ENCODE peak calls at places on chromosomes 16 and 17, in eight cellular contexts. J is lower lobe of right lung, N is GM20000, R is GM06990, B is cardiac fibroblast, E is uterus, Q is H9, I is GM13976. O is an unnamed sample.

GRCh38 chr17:41631890-41632269 is 7.5 kb upstream of the KRT17 start:
- DNase-seq in J (no peak), N (no peak), R (no peak), B (no peak), E (no peak), Q (no peak), I (no peak), O (no peak)

GRCh38 chr17:30436729-30437128 is 40.5 kb upstream of the GOSR1 start:
- DNase-seq in J (no peak), N (no peak), R (no peak), B (no peak), E (no peak), Q (no peak), I (no peak), O (no peak)

GRCh38 chr17:80860703-80861359 is 130.8 kb upstream of the CHMP6 start:
- DNase-seq in J (peak; percentile 16), N (no peak), R (no peak), B (no peak), E (no peak), Q (no peak), I (no peak), O (no peak)

GRCh38 chr16:86609115-86609514 is 30.8 kb downstream of the FOXL1 start:
- DNase-seq in J (no peak), N (no peak), R (no peak), B (peak; percentile 89), E (no peak), Q (no peak), I (no peak), O (no peak)

GRCh38 chr17:41404024-41404651 is 6.7 kb upstream of the KRT31 start:
- DNase-seq in J (no peak), N (no peak), R (no peak), B (peak; percentile 94), E (no peak), Q (no peak), I (no peak), O (no peak)

GRCh38 chr16:5367960-5368359 is 270.4 kb upstream of the EEF2KMT start:
- DNase-seq in J (no peak), N (no peak), R (no peak), B (no peak), E (no peak), Q (no peak), I (no peak), O (no peak)

GRCh38 chr16:86022381-86022960 is 123.5 kb downstream of the IRF8 start:
- DNase-seq in J (no peak), N (no peak), R (no peak), B (no peak), E (no peak), Q (no peak), I (no peak), O (no peak)

GRCh38 chr17:50080827-50081226 is 14.3 kb upstream of the PDK2 start:
- DNase-seq in J (peak; percentile 32), N (no peak), R (no peak), B (no peak), E (no peak), Q (no peak), I (no peak), O (no peak)

GRCh38 chr17:44314869-44315661 is 6.7 kb downstream of the RUNDC3A start:
- DNase-seq in J (no peak), N (peak; percentile 82), R (no peak), B (peak; percentile 22), E (no peak), Q (peak; percentile 88), I (peak; percentile 83), O (peak; percentile 81)

GRCh38 chr17:45719335-45720071 is 64.6 kb upstream of the CRHR1 start:
- DNase-seq in J (no peak), N (no peak), R (no peak), B (peak; percentile 72), E (no peak), Q (peak; percentile 74), I (no peak), O (no peak)

GRCh38 chr17:79658811-79659207 is 48.0 kb upstream of the RBFOX3 start:
- DNase-seq in J (no peak), N (peak; percentile 12), R (no peak), B (peak; percentile 28), E (no peak), Q (peak; percentile 83), I (no peak), O (no peak)

GRCh38 chr17:47695664-47696376 is 1.9 kb downstream of the TBKBP1 start:
- DNase-seq in J (no peak), N (peak; percentile 19), R (no peak), B (no peak), E (peak; percentile 22), Q (no peak), I (peak; percentile 28), O (peak; percentile 24)

GRCh38 chr17:81340606-81341346 is 45.7 kb upstream of the SLC38A10 start:
- DNase-seq in J (no peak), N (no peak), R (no peak), B (peak; percentile 31), E (no peak), Q (peak; percentile 40), I (no peak), O (no peak)

GRCh38 chr17:56881685-56882295 is 32.1 kb downstream of the TRIM25 start:
- DNase-seq in J (no peak), N (no peak), R (no peak), B (no peak), E (no peak), Q (no peak), I (no peak), O (no peak)

GRCh38 chr16:81251871-81252270 is 13.4 kb downstream of the BCO1 start:
- DNase-seq in J (no peak), N (no peak), R (no peak), B (no peak), E (no peak), Q (no peak), I (no peak), O (no peak)

GRCh38 chr16:10949424-10949970 is 5.1 kb downstream of the CLEC16A start:
- DNase-seq in J (no peak), N (peak; percentile 53), R (peak; percentile 77), B (peak; percentile 71), E (no peak), Q (peak; percentile 88), I (peak; percentile 52), O (no peak)

GRCh38 chr16:73956592-73957495 is 339.8 kb upstream of the PSMD7 start:
- DNase-seq in J (no peak), N (peak; percentile 57), R (no peak), B (peak; percentile 72), E (peak; percentile 45), Q (peak; percentile 52), I (peak; percentile 51), O (peak; percentile 48)

GRCh38 chr17:4942760-4943508 is 2.9 kb downstream of the RNF167 start:
- DNase-seq in J (no peak), N (no peak), R (no peak), B (peak; percentile 26), E (no peak), Q (no peak), I (no peak), O (no peak)

GRCh38 chr17:79850571-79851460 is 11.6 kb upstream of the CBX4 start:
- DNase-seq in J (no peak), N (no peak), R (no peak), B (peak; percentile 86), E (no peak), Q (no peak), I (no peak), O (no peak)

GRCh38 chr17:17425591-17425990 is 51.2 kb upstream of the MED9 start:
- DNase-seq in J (no peak), N (no peak), R (no peak), B (peak; percentile 59), E (no peak), Q (no peak), I (no peak), O (no peak)
- TF ChIP-seq CTCF in J (no peak), N (no peak), R (no peak), B (no peak), E (no peak), Q (no peak), I (no peak), O (no peak)

GRCh38 chr17:37221865-37222264 is 153.9 kb upstream of the C17orf78 start:
- DNase-seq in J (no peak), N (no peak), R (no peak), B (no peak), E (no peak), Q (no peak), I (no peak), O (no peak)

GRCh38 chr17:37225458-37225857 is 150.3 kb upstream of the C17orf78 start:
- DNase-seq in J (no peak), N (no peak), R (no peak), B (no peak), E (no peak), Q (peak; percentile 41), I (no peak), O (no peak)

GRCh38 chr17:37218849-37219248 is 156.9 kb upstream of the C17orf78 start:
- DNase-seq in J (no peak), N (no peak), R (no peak), B (no peak), E (no peak), Q (no peak), I (no peak), O (no peak)

GRCh38 chr17:37219876-37220608 is 155.7 kb upstream of the C17orf78 start:
- DNase-seq in J (no peak), N (no peak), R (no peak), B (peak; percentile 7), E (no peak), Q (no peak), I (no peak), O (no peak)

DNA sequence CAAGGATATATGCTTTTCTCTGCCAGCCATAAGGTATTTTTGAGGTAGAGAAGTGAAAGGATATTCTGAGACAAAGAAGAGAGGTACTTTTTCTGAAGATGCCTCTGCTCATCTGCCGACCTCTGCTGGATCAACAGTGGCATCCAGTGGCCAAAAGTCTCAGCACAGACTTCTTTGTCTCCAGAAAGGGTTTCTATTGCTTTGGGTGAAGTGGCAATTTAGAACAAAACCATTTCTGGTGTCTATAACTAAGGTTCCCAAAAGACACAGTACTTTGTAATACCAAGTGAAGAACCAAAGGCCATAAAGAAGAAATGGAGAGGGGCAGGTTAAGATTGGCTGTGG is 155.2 kb upstream of the C17orf78 start:
- DNase-seq in J (no peak), N (peak; percentile 28), R (no peak), B (peak; percentile 49), E (no peak), Q (peak; percentile 63), I (peak; percentile 24), O (peak; percentile 15)
- TF ChIP-seq CTCF in J (no peak), N (peak; percentile 26), R (peak; percentile 52), B (peak; percentile 56), E (no peak), Q (peak; percentile 78), I (peak; percentile 45), O (peak; percentile 54)

GRCh38 chr17:58096892-58097291 is 13.7 kb downstream of the DYNLL2 start:
- DNase-seq in J (no peak), N (no peak), R (no peak), B (no peak), E (no peak), Q (no peak), I (no peak), O (no peak)
- TF ChIP-seq CTCF in J (no peak), N (no peak), R (no peak), B (no peak), E (no peak), Q (peak; percentile 58), I (no peak), O (no peak)

GRCh38 chr17:42760652-42761581 is at the start of gene RAMP2:
- DNase-seq in J (no peak), N (peak; percentile 63), R (peak; percentile 44), B (no peak), E (no peak), Q (no peak), I (peak; percentile 66), O (peak; percentile 38)
- TF ChIP-seq CTCF in J (no peak), N (no peak), R (no peak), B (no peak), E (no peak), Q (no peak), I (no peak), O (no peak)